ENCODE peak calls at places on chromosomes 7 and 10, in six cellular contexts. P is heart right ventricle, S is mucosa of descending colon, I is colonic mucosa, N is IMR-90, M is GM12865. E is an unnamed sample.

GRCh38 chr10:4067552-4068254 is 282.7 kb upstream of the KLF6 start:
- DNase-seq in I (peak; percentile 76), N (no peak), S (peak; percentile 79), P (no peak), M (peak; percentile 9), E (no peak)

GRCh38 chr7:129295015-129295423 is 70.2 kb downstream of the AHCYL2 start:
- DNase-seq in S (no peak), M (no peak), P (no peak), N (peak; percentile 58), I (no peak), E (peak; percentile 63)

GRCh38 chr10:44173558-44173894 is 211.4 kb downstream of the CXCL12 start:
- DNase-seq in N (peak; percentile 52), M (no peak), P (no peak), S (no peak), I (no peak), E (no peak)

GRCh38 chr10:5632430-5632829 is 34.0 kb downstream of the ASB13 start:
- DNase-seq in I (peak; percentile 75), P (no peak), N (no peak), S (peak; percentile 55), M (no peak), E (no peak)

GRCh38 chr10:96176985-96177384 is 46.9 kb downstream of the ZNF518A start:
- DNase-seq in I (no peak), S (no peak), P (no peak), M (no peak), N (no peak), E (no peak)

GRCh38 chr7:34277016-34277800 is 371.9 kb downstream of the BMPER start:
- DNase-seq in I (no peak), P (no peak), S (no peak), N (peak; percentile 31), M (peak; percentile 9), E (no peak)

GRCh38 chr7:7426686-7427085 is 109.0 kb downstream of the COL28A1 start:
- DNase-seq in N (no peak), P (no peak), S (no peak), I (no peak), M (no peak), E (no peak)

GRCh38 chr10:44817961-44818649 is 93.0 kb upstream of the TMEM72 start:
- DNase-seq in N (no peak), P (no peak), S (peak; percentile 24), I (no peak), M (no peak), E (no peak)

GRCh38 chr7:82050792-82051191 is 280.9 kb upstream of the HGF start:
- DNase-seq in P (no peak), I (no peak), M (no peak), S (no peak), N (peak; percentile 87), E (peak; percentile 12)

GRCh38 chr10:2477154-2477553 is 590.2 kb upstream of the PFKP start:
- DNase-seq in I (no peak), M (no peak), S (no peak), N (no peak), P (no peak), E (no peak)

GRCh38 chr7:7911756-7912155 is 56.8 kb upstream of the GLCCI1 start:
- DNase-seq in I (no peak), N (no peak), M (no peak), S (no peak), P (no peak), E (no peak)

GRCh38 chr7:130896051-130896881 is 162.3 kb upstream of the KLF14 start:
- DNase-seq in P (no peak), S (no peak), N (peak; percentile 54), M (no peak), I (no peak), E (no peak)

GRCh38 chr7:148700693-148701092 is 2.0 kb downstream of the CUL1 start:
- DNase-seq in P (no peak), S (peak; percentile 60), M (peak; percentile 47), I (peak; percentile 43), N (peak; percentile 50), E (no peak)

GRCh38 chr7:30880090-30880704 is 31.5 kb upstream of the AQP1 start:
- DNase-seq in N (no peak), M (no peak), P (no peak), S (no peak), I (no peak), E (no peak)

GRCh38 chr7:17354473-17354872 is 56.0 kb downstream of the AHR start:
- DNase-seq in P (no peak), I (no peak), S (no peak), N (no peak), M (no peak), E (no peak)

GRCh38 chr7:134593530-134594392 is 44.9 kb downstream of the AKR1B15 start:
- DNase-seq in I (peak; percentile 51), M (no peak), P (peak; percentile 65), N (peak; percentile 95), S (peak; percentile 38), E (peak; percentile 95)

GRCh38 chr10:103917326-103918052 is 495 bp downstream of the STN1 start:
- DNase-seq in I (peak; percentile 71), S (peak; percentile 67), M (no peak), N (peak; percentile 46), P (peak; percentile 53), E (no peak)

GRCh38 chr7:132685301-132685700 is 109.0 kb upstream of the PLXNA4 start:
- DNase-seq in N (no peak), S (no peak), P (no peak), M (no peak), I (no peak), E (no peak)

GRCh38 chr7:150950496-150951180 is 27.5 kb downstream of the KCNH2 start:
- DNase-seq in S (no peak), I (no peak), P (no peak), M (no peak), N (no peak), E (no peak)

GRCh38 chr7:80646088-80646961 is 7.9 kb downstream of the CD36 start:
- DNase-seq in N (no peak), M (no peak), S (no peak), P (no peak), I (no peak), E (no peak)

GRCh38 chr10:25493122-25493893 is 318.5 kb downstream of the GPR158 start:
- DNase-seq in N (peak; percentile 0), S (no peak), P (no peak), M (no peak), I (no peak), E (no peak)

GRCh38 chr7:142352543-142352942 is 94.7 kb upstream of the PRSS58 start:
- DNase-seq in S (no peak), I (no peak), P (no peak), M (no peak), N (peak; percentile 22), E (no peak)

GRCh38 chr7:15407910-15408309 is 153.9 kb downstream of the AGMO start:
- DNase-seq in P (no peak), N (no peak), M (no peak), S (no peak), I (no peak), E (no peak)

GRCh38 chr10:44713307-44713706 is 197.8 kb upstream of the TMEM72 start:
- DNase-seq in P (no peak), I (no peak), N (no peak), M (no peak), S (no peak), E (no peak)

GRCh38 chr10:124348801-124349200 is 69.9 kb downstream of the OAT start:
- DNase-seq in M (no peak), S (no peak), N (no peak), P (no peak), I (no peak), E (no peak)

GRCh38 chr7:116805100-116805544 is 57.3 kb upstream of the CAPZA2 start:
- DNase-seq in S (no peak), I (no peak), M (no peak), P (no peak), N (peak; percentile 76), E (peak; percentile 67)

GRCh38 chr7:128075536-128076095 is 44.4 kb upstream of the LRRC4 start:
- DNase-seq in M (no peak), I (no peak), P (no peak), S (no peak), N (no peak), E (no peak)

GRCh38 chr7:106033735-106034134 is 70.7 kb downstream of the CDHR3 start:
- DNase-seq in N (no peak), P (no peak), I (no peak), S (no peak), M (no peak), E (no peak)

GRCh38 chr7:106031271-106032029 is 68.4 kb downstream of the CDHR3 start:
- DNase-seq in M (no peak), S (no peak), I (no peak), P (no peak), N (no peak), E (no peak)

GRCh38 chr7:106032295-106032694 is 69.2 kb downstream of the CDHR3 start:
- DNase-seq in P (no peak), I (no peak), M (no peak), N (no peak), S (no peak), E (no peak)

GRCh38 chr7:106029448-106029847 is 66.4 kb downstream of the CDHR3 start:
- DNase-seq in M (no peak), N (no peak), S (no peak), I (no peak), P (no peak), E (no peak)

GRCh38 chr7:106029941-106030340 is 66.9 kb downstream of the CDHR3 start:
- DNase-seq in N (no peak), I (no peak), P (no peak), S (no peak), M (no peak), E (no peak)
- TF ChIP-seq CTCF in N (no peak), I (no peak), P (no peak), S (no peak), M (no peak), E (no peak)

DNA sequence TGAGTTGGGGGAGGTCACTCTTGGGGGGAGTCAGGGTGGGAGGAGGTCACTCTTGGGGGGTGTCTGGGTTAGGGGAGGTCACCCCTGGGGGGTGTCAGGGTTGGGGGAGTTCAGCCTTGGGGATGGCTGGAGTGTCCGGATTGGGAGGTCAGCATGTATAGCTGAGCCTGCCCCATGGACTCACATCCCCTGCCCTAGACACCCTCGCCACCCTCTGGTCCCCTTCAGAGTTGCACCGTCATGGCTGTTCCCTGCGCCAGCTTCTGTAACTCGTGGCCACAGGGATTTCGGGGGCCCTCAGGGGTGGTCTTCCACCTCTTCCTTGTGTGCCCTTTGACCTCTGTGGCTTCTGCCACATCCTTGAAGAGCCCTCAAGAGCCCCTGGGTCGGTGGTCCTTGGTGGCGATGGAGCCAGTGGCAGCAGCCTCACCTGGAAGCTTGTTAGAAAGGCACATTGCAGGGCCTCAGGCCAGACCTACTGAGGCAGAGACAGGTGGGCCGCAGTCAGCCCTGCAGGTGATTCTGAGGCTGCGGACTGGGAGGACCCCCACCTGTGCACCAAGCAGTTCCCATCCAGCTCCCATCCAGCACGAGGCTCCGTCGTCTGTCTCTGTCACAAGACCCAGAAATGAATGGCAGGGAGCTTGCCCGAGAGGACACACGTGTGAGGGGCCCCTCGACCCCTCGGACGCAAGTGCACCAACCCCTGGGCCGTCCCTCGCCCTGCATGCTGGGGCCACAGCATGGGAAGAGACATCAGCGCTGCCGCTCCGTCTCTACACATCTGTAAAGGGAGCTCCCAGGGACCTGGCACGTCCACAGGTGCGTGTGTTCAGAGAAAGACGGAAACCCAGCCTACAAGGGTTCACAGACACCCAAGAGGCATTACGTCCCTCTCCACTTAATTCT is 44.7 kb upstream of the SUN1 start:
- DNase-seq in P (no peak), S (no peak), M (no peak), N (no peak), I (no peak), E (no peak)
- TF ChIP-seq CTCF in P (no peak), S (no peak), M (no peak), N (no peak), I (no peak), E (no peak)

GRCh38 chr10:18556522-18557147 is 94.8 kb downstream of the NSUN6 start:
- DNase-seq in M (no peak), S (no peak), P (no peak), I (no peak), N (no peak), E (no peak)
- TF ChIP-seq CTCF in M (no peak), S (no peak), P (no peak), I (no peak), N (no peak), E (no peak)

GRCh38 chr10:29470355-29470705 is 164.4 kb downstream of the SVIL start:
- DNase-seq in N (no peak), I (no peak), M (no peak), P (peak; percentile 42), S (no peak), E (no peak)
- TF ChIP-seq CTCF in N (peak; percentile 19), I (no peak), M (peak; percentile 26), P (peak; percentile 46), S (no peak), E (peak; percentile 24)